ENCODE peak calls at places on chromosomes 12 and 14, in nine cellular contexts. N is stimulated activated naive CD8-positive, alpha-beta T cell treated with anti-CD3 and anti-CD28 coated beads, Interleukin-15, amount 100 ng/mL, for 72 hours; J is NCI-H1694 treated with DMSO at 0.1 percent for 48 hours; L is pancreas; M is gastrocnemius medialis; E is cardiac muscle cell; A is SHP77; K is activated CD4-positive, alpha-beta T cell treated with anti-CD3 and anti-CD28 coated beads, Interleukin-2, amount 50 U/mL, for 24 hours; G is HT-29. Z is an unnamed sample.

GRCh38 chr14:20606190-20606901 is 15.2 kb upstream of the RNASE12 start:
- DNase-seq in A (peak; percentile 82), L (no peak), G (peak; percentile 52), N (no peak), J (peak; percentile 51), K (no peak), E (peak; percentile 71), M (no peak), Z (no peak)

GRCh38 chr12:2382391-2383155 is 329.8 kb downstream of the CACNA1C start:
- DNase-seq in J (peak; percentile 44), G (peak; percentile 13), L (no peak), E (peak; percentile 36), A (no peak), N (no peak), K (no peak), M (no peak), Z (peak; percentile 18)

GRCh38 chr12:5565933-5566632 is 134.2 kb downstream of the NTF3 start:
- DNase-seq in K (no peak), N (no peak), E (peak; percentile 6), G (no peak), M (no peak), A (no peak), J (no peak), L (no peak), Z (no peak)

GRCh38 chr12:78501825-78502224 is 362.7 kb upstream of the SYT1 start:
- DNase-seq in M (no peak), A (no peak), G (no peak), J (no peak), N (no peak), E (no peak), L (no peak), K (no peak), Z (no peak)

GRCh38 chr12:31558521-31558920 is 32.4 kb downstream of the DENND5B start:
- DNase-seq in N (no peak), M (no peak), E (no peak), A (no peak), K (no peak), G (no peak), J (no peak), L (no peak), Z (no peak)

GRCh38 chr12:85804663-85805062 is 31.5 kb downstream of the RASSF9 start:
- DNase-seq in G (no peak), A (no peak), N (no peak), K (no peak), L (no peak), E (peak; percentile 65), M (no peak), J (no peak), Z (no peak)

GRCh38 chr14:105783707-105784106 is 257.3 kb downstream of the TMEM121 start:
- DNase-seq in A (no peak), J (no peak), K (no peak), E (no peak), L (no peak), N (no peak), G (no peak), M (no peak), Z (no peak)

GRCh38 chr12:52215587-52216031 is 17.4 kb upstream of the KRT7 start:
- DNase-seq in G (peak; percentile 84), J (no peak), L (no peak), A (peak; percentile 66), K (no peak), E (peak; percentile 47), M (peak; percentile 75), N (no peak), Z (no peak)

GRCh38 chr14:104746951-104747481 is 5.9 kb upstream of the SIVA1 start:
- DNase-seq in A (peak; percentile 57), G (no peak), K (no peak), M (peak; percentile 73), L (peak; percentile 53), E (no peak), J (peak; percentile 79), N (no peak), Z (no peak)

GRCh38 chr12:53224268-53224896 is 7.6 kb downstream of the RARG start:
- DNase-seq in K (no peak), N (no peak), L (no peak), J (peak; percentile 63), M (no peak), G (peak; percentile 76), E (no peak), A (no peak), Z (peak; percentile 73)

GRCh38 chr14:103739466-103739792 is 23.8 kb downstream of the ZFYVE21 start:
- DNase-seq in G (no peak), M (no peak), N (no peak), E (no peak), J (no peak), L (no peak), K (no peak), A (no peak), Z (no peak)

GRCh38 chr14:60648934-60649814 is at the start of gene SIX1:
- DNase-seq in K (no peak), G (no peak), M (peak; percentile 88), J (peak; percentile 90), E (peak; percentile 91), N (peak; percentile 38), L (peak; percentile 54), A (peak; percentile 93), Z (peak; percentile 84)

GRCh38 chr12:6020930-6021329 is 75.9 kb upstream of the ANO2 start:
- DNase-seq in K (no peak), M (no peak), A (peak; percentile 3), G (no peak), J (peak; percentile 5), E (no peak), L (no peak), N (no peak), Z (no peak)

GRCh38 chr14:95101736-95102677 is 55.3 kb downstream of the DICER1 start:
- DNase-seq in A (no peak), E (no peak), N (no peak), L (no peak), K (no peak), M (no peak), J (peak; percentile 90), G (no peak), Z (no peak)

GRCh38 chr14:94180655-94181271 is 6.6 kb downstream of the PPP4R4 start:
- DNase-seq in A (no peak), M (no peak), J (peak; percentile 89), L (no peak), G (peak; percentile 23), E (peak; percentile 57), K (no peak), N (no peak), Z (peak; percentile 54)

GRCh38 chr12:31317471-31318397 is 8.2 kb downstream of the SINHCAF start:
- DNase-seq in J (no peak), M (no peak), E (peak; percentile 42), L (no peak), K (no peak), A (no peak), N (no peak), G (peak; percentile 46), Z (no peak)

GRCh38 chr14:51087024-51087423 is 7.9 kb downstream of the TRIM9 start:
- DNase-seq in K (no peak), L (no peak), J (no peak), E (no peak), G (peak; percentile 32), M (peak; percentile 24), N (no peak), A (peak; percentile 35), Z (no peak)

GRCh38 chr12:4355843-4356327 is 23.6 kb downstream of the FGF23 start:
- DNase-seq in L (no peak), J (no peak), E (peak; percentile 27), M (no peak), N (peak; percentile 65), A (no peak), G (peak; percentile 22), K (no peak), Z (no peak)

GRCh38 chr12:26701604-26702215 is 131.3 kb downstream of the ITPR2 start:
- DNase-seq in J (peak; percentile 54), K (no peak), G (peak; percentile 84), A (peak; percentile 48), E (peak; percentile 69), L (no peak), M (no peak), N (no peak), Z (peak; percentile 66)

GRCh38 chr12:120388711-120389431 is 19.9 kb upstream of the MSI1 start:
- DNase-seq in J (no peak), M (no peak), E (no peak), K (no peak), L (no peak), G (no peak), N (no peak), A (no peak), Z (no peak)

GRCh38 chr12:94429191-94429590 is 30.5 kb downstream of the CEP83 start:
- DNase-seq in L (no peak), A (no peak), E (no peak), N (no peak), K (no peak), M (no peak), J (no peak), G (no peak), Z (no peak)

GRCh38 chr12:40692617-40693502 is 621 bp downstream of the CNTN1 start:
- DNase-seq in J (no peak), L (peak; percentile 26), A (no peak), G (no peak), M (peak; percentile 11), K (no peak), N (no peak), E (no peak), Z (no peak)

GRCh38 chr14:58395815-58396626 is at the start of gene TOMM20L:
- DNase-seq in G (peak; percentile 72), E (peak; percentile 78), N (peak; percentile 81), L (peak; percentile 65), A (peak; percentile 5), J (no peak), K (peak; percentile 56), M (peak; percentile 30), Z (peak; percentile 85)

GRCh38 chr14:76832503-76832988 is 6.3 kb downstream of the LRRC74A start:
- DNase-seq in A (no peak), N (no peak), G (no peak), K (no peak), E (peak; percentile 72), M (no peak), L (no peak), J (no peak), Z (no peak)

GRCh38 chr14:63922696-63923421 is 70.1 kb downstream of the SYNE2 start:
- DNase-seq in L (peak; percentile 69), G (peak; percentile 61), J (no peak), K (no peak), E (peak; percentile 92), N (no peak), M (peak; percentile 21), A (peak; percentile 65), Z (peak; percentile 38)

GRCh38 chr12:116346751-116347150 is 69.3 kb upstream of the MED13L start:
- DNase-seq in J (no peak), K (no peak), N (no peak), M (no peak), A (no peak), L (no peak), G (no peak), E (peak; percentile 92), Z (no peak)

Z was measured in NCI-H526.